ENCODE peak calls at places on chromosomes 3 and 15, in eight cellular contexts. P, J, E, D, I, M, A and Y are unnamed samples.

GRCh38 chr3:150759947-150760346 is 3.0 kb downstream of the SIAH2 start:
- DNase-seq in P (no peak), J (no peak), E (no peak), D (no peak), I (no peak), M (no peak), A (no peak), Y (no peak)

GRCh38 chr3:129576514-129577345 is 29.7 kb downstream of the PLXND1 start:
- DNase-seq in P (no peak), J (peak), E (no peak), D (no peak), I (no peak), M (no peak), A (no peak), Y (no peak)

GRCh38 chr3:118970819-118971218 is 63.8 kb downstream of the IGSF11 start:
- DNase-seq in P (no peak), J (no peak), E (no peak), D (peak), I (no peak), M (no peak), A (no peak), Y (no peak)

GRCh38 chr3:64852738-64853137 is 164.9 kb upstream of the ADAMTS9 start:
- DNase-seq in P (no peak), J (no peak), E (no peak), D (no peak), I (no peak), M (no peak), A (no peak), Y (no peak)

GRCh38 chr3:154105218-154105975 is 15.8 kb upstream of the ARHGEF26 start:
- DNase-seq in P (no peak), J (no peak), E (peak), D (no peak), I (no peak), M (no peak), A (no peak), Y (no peak)

GRCh38 chr3:55013145-55013544 is 85.3 kb upstream of the LRTM1 start:
- DNase-seq in P (peak), J (no peak), E (peak), D (no peak), I (no peak), M (no peak), A (peak), Y (no peak)

GRCh38 chr15:77966540-77967290 is 110.8 kb downstream of the TBC1D2B start:
- DNase-seq in P (peak), J (peak), E (peak), D (no peak), I (no peak), M (peak), A (peak), Y (peak)

GRCh38 chr15:34987182-34987488 is 952 bp downstream of the ZNF770 start:
- DNase-seq in P (peak), J (no peak), E (no peak), D (no peak), I (no peak), M (no peak), A (no peak), Y (peak)

GRCh38 chr15:41150279-41150678 is 34.2 kb upstream of the INO80 start:
- DNase-seq in P (no peak), J (no peak), E (no peak), D (no peak), I (no peak), M (no peak), A (no peak), Y (no peak)

GRCh38 chr3:122676759-122677158 is 3.9 kb upstream of the PARP14 start:
- DNase-seq in P (peak), J (no peak), E (peak), D (no peak), I (peak), M (no peak), A (peak), Y (peak)

GRCh38 chr15:57251941-57252340 is 124.4 kb upstream of the CGNL1 start:
- DNase-seq in P (peak), J (no peak), E (peak), D (no peak), I (peak), M (no peak), A (peak), Y (no peak)

GRCh38 chr3:150177673-150178378 is 207.1 kb upstream of the PFN2 start:
- DNase-seq in P (peak), J (no peak), E (peak), D (no peak), I (no peak), M (no peak), A (peak), Y (peak)

GRCh38 chr3:60917136-60917535 is 334.1 kb downstream of the FHIT start:
- DNase-seq in P (no peak), J (no peak), E (no peak), D (no peak), I (no peak), M (no peak), A (no peak), Y (no peak)

GRCh38 chr3:72697717-72698116 is 150.5 kb downstream of the SHQ1 start:
- DNase-seq in P (no peak), J (no peak), E (no peak), D (no peak), I (no peak), M (no peak), A (no peak), Y (no peak)

GRCh38 chr3:191065183-191065805 is 133.7 kb upstream of the OSTN start:
- DNase-seq in P (peak), J (no peak), E (peak), D (no peak), I (no peak), M (no peak), A (peak), Y (peak)

GRCh38 chr3:79200456-79200855 is 567.3 kb downstream of the ROBO1 start:
- DNase-seq in P (no peak), J (no peak), E (peak), D (no peak), I (no peak), M (no peak), A (no peak), Y (no peak)

GRCh38 chr3:184562875-184563568 is 1.4 kb downstream of the EPHB3 start:
- DNase-seq in P (peak), J (no peak), E (no peak), D (no peak), I (no peak), M (no peak), A (no peak), Y (no peak)

GRCh38 chr3:55615694-55616310 is 128.7 kb upstream of the WNT5A start:
- DNase-seq in P (peak), J (no peak), E (no peak), D (no peak), I (no peak), M (no peak), A (no peak), Y (no peak)

GRCh38 chr3:46664971-46665762 is 28.3 kb downstream of the ALS2CL start:
- DNase-seq in P (no peak), J (no peak), E (no peak), D (no peak), I (no peak), M (no peak), A (no peak), Y (no peak)

GRCh38 chr3:111594781-111595180 is 365 bp downstream of the ZBED2 start:
- DNase-seq in P (no peak), J (no peak), E (no peak), D (no peak), I (no peak), M (no peak), A (no peak), Y (no peak)

GRCh38 chr3:36663666-36664291 is 100.6 kb downstream of the DCLK3 start:
- DNase-seq in P (peak), J (no peak), E (no peak), D (no peak), I (no peak), M (no peak), A (peak), Y (peak)

GRCh38 chr15:76401285-76401684 is 64.7 kb downstream of the ISL2 start:
- DNase-seq in P (peak), J (no peak), E (no peak), D (no peak), I (peak), M (no peak), A (peak), Y (peak)

GRCh38 chr3:81908596-81908995 is 147.2 kb upstream of the GBE1 start:
- DNase-seq in P (no peak), J (no peak), E (no peak), D (no peak), I (no peak), M (no peak), A (no peak), Y (no peak)

GRCh38 chr3:54967586-54968244 is 39.9 kb upstream of the LRTM1 start:
- DNase-seq in P (peak), J (no peak), E (no peak), D (no peak), I (peak), M (no peak), A (peak), Y (no peak)

GRCh38 chr3:115766587-115767492 is 143.5 kb downstream of the GAP43 start:
- DNase-seq in P (peak), J (no peak), E (peak), D (no peak), I (no peak), M (no peak), A (peak), Y (peak)

GRCh38 chr15:68333775-68334470 is 56.4 kb downstream of the FEM1B start:
- DNase-seq in P (peak), J (no peak), E (peak), D (no peak), I (no peak), M (no peak), A (peak), Y (peak)

GRCh38 chr3:122533931-122534334 is 19.2 kb upstream of the KPNA1 start:
- DNase-seq in P (peak), J (peak), E (peak), D (no peak), I (peak), M (no peak), A (peak), Y (peak)

GRCh38 chr15:77009646-77010311 is 14.9 kb downstream of the PSTPIP1 start:
- DNase-seq in P (no peak), J (no peak), E (no peak), D (no peak), I (no peak), M (no peak), A (no peak), Y (no peak)

GRCh38 chr3:124276863-124277515 is 285.1 kb upstream of the ROPN1 start:
- DNase-seq in P (no peak), J (no peak), E (no peak), D (no peak), I (no peak), M (no peak), A (no peak), Y (no peak)

GRCh38 chr3:186193534-186194450 is 84.9 kb upstream of the ETV5 start:
- DNase-seq in P (no peak), J (no peak), E (no peak), D (no peak), I (no peak), M (peak), A (no peak), Y (no peak)

GRCh38 chr3:128416578-128417150 is 50.0 kb downstream of the DNAJB8 start:
- DNase-seq in P (peak), J (no peak), E (peak), D (no peak), I (peak), M (no peak), A (peak), Y (peak)

GRCh38 chr3:65713016-65713415 is 325.7 kb downstream of the MAGI1 start:
- DNase-seq in P (peak), J (no peak), E (peak), D (no peak), I (peak), M (peak), A (peak), Y (no peak)

GRCh38 chr3:47421741-47422649 is 41.2 kb downstream of the PTPN23 start:
- DNase-seq in P (peak), J (peak), E (peak), D (no peak), I (no peak), M (no peak), A (peak), Y (peak)

GRCh38 chr3:31176045-31176444 is 281.6 kb upstream of the GADL1 start:
- DNase-seq in P (no peak), J (no peak), E (no peak), D (no peak), I (no peak), M (no peak), A (no peak), Y (no peak)

GRCh38 chr3:13069495-13069894 is 3.7 kb downstream of the IQSEC1 start:
- DNase-seq in P (no peak), J (peak), E (no peak), D (no peak), I (no peak), M (no peak), A (no peak), Y (no peak)

GRCh38 chr15:49620174-49620573 is 444 bp downstream of the FAM227B start:
- DNase-seq in P (peak), J (no peak), E (peak), D (no peak), I (no peak), M (no peak), A (peak), Y (peak)

GRCh38 chr15:60620707-60621106 is 141.8 kb upstream of the ICE2 start:
- DNase-seq in P (no peak), J (no peak), E (peak), D (no peak), I (peak), M (no peak), A (peak), Y (no peak)

GRCh38 chr15:35460616-35461015 is 85.3 kb downstream of the DPH6 start:
- DNase-seq in P (no peak), J (no peak), E (no peak), D (no peak), I (no peak), M (no peak), A (no peak), Y (no peak)

GRCh38 chr3:98172621-98173020 is 6.1 kb downstream of the OR5H15 start:
- DNase-seq in P (no peak), J (no peak), E (no peak), D (no peak), I (no peak), M (no peak), A (no peak), Y (no peak)

GRCh38 chr3:72343078-72343477 is 505.2 kb downstream of the SHQ1 start:
- DNase-seq in P (peak), J (no peak), E (peak), D (no peak), I (peak), M (no peak), A (no peak), Y (peak)

GRCh38 chr3:43071313-43071893 is 34.5 kb downstream of the POMGNT2 start:
- DNase-seq in P (no peak), J (peak), E (no peak), D (no peak), I (no peak), M (no peak), A (no peak), Y (peak)
- TF ChIP-seq CTCF in P (peak), J (peak), E (peak), D (peak), I (peak), M (peak), A (peak), Y (peak)

DNA sequence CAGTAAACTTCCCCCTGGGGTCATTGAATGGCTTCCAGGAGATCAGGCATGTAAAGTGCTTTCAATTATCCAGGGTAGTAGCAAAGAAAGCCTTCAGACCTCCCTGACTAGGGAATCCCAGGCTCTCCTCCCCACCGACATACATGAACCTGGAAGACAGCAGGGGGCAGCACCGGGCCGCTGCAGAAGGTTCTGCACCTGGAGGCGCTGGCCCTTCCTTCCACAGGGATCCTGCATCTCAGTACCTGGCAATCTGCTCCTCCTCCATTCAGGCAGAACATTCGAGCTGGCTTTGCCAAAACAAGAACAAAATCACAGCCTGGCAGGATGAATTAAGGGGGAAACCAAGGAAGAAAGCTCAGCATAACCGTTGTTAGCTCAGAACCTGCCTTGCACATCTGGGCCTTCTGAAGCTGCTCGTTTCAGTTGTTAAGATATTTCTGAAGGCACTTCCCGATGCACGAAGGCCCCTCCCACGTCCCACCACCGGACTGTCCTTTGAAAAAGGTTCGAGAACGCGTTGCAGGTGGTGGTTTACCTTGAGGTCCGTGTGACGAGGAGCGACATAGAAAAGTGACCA is 237.7 kb downstream of the SLCO3A1 start:
- DNase-seq in P (peak), J (no peak), E (peak), D (no peak), I (no peak), M (peak), A (peak), Y (peak)
- TF ChIP-seq CTCF in P (peak), J (peak), E (peak), D (peak), I (peak), M (peak), A (peak), Y (peak)

DNA sequence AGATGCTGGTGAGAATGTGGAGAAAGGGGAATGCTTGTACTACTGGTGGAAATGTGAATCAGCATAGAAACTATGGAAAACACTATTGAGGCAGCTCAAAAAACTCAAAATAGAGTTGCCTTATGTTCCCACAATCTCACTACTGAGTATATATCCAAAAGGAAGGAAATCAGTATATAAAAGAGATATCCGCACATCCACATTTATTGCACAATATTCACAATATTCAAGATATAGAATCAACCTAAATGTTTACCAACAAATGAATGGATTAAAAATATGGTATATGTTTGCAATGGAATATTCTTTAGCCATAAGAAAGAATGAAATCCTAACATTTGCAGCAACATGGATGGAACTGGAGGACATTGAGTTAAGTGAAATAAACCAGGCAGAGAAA is 686.8 kb downstream of the OTOL1 start:
- DNase-seq in P (no peak), J (no peak), E (no peak), D (no peak), I (no peak), M (no peak), A (no peak), Y (no peak)
- TF ChIP-seq CTCF in P (no peak), J (no peak), E (no peak), D (no peak), I (no peak), M (no peak), A (no peak), Y (no peak)

GRCh38 chr15:89226359-89227221 is 5.2 kb upstream of the RLBP1 start:
- DNase-seq in P (no peak), J (no peak), E (no peak), D (no peak), I (no peak), M (no peak), A (no peak), Y (no peak)

GRCh38 chr15:89227425-89227824 is 6.0 kb upstream of the RLBP1 start:
- DNase-seq in P (no peak), J (no peak), E (no peak), D (no peak), I (no peak), M (no peak), A (no peak), Y (no peak)

GRCh38 chr15:89225588-89225987 is 4.2 kb upstream of the RLBP1 start:
- DNase-seq in P (no peak), J (no peak), E (no peak), D (no peak), I (no peak), M (no peak), A (no peak), Y (no peak)

GRCh38 chr15:89231832-89232231 is 10.5 kb upstream of the RLBP1 start:
- DNase-seq in P (no peak), J (no peak), E (no peak), D (no peak), I (no peak), M (no peak), A (no peak), Y (no peak)

GRCh38 chr15:89230277-89230676 is 8.9 kb upstream of the RLBP1 start:
- DNase-seq in P (peak), J (no peak), E (no peak), D (no peak), I (no peak), M (no peak), A (no peak), Y (no peak)
- TF ChIP-seq CTCF in P (no peak), J (no peak), E (peak), D (no peak), I (peak), M (no peak), A (peak), Y (no peak)